ENCODE peak calls at places on chromosomes 12 and 14, in six cellular contexts. K is C1 segment of cervical spinal cord; R is activated CD4-positive, alpha-beta T cell treated with anti-CD3 and anti-CD28 coated beads, Interleukin-2, amount 50 U/mL, for 1 hour; M is NCI-H1417 treated with DMSO at 0.1 percent for 48 hours; H is cardiac muscle cell; X is COR-L47. D is an unnamed sample.

GRCh38 chr14:52918486-52918885 is 32.4 kb downstream of the FERMT2 start:
- DNase-seq in M (no peak), K (peak), R (no peak), X (no peak), H (peak), D (no peak)

GRCh38 chr12:8064131-8064530 is 2.0 kb downstream of the C3AR1 start:
- DNase-seq in X (no peak), H (no peak), R (no peak), K (no peak), M (no peak), D (no peak)

GRCh38 chr14:88695873-88696272 is 96.9 kb downstream of the EML5 start:
- DNase-seq in H (peak), K (no peak), R (no peak), X (no peak), M (no peak), D (no peak)

GRCh38 chr14:56211844-56212243 is 93.6 kb downstream of the PELI2 start:
- DNase-seq in M (no peak), K (peak), R (no peak), X (no peak), H (no peak), D (no peak)

GRCh38 chr14:100019156-100019882 is 45.9 kb upstream of the EVL start:
- DNase-seq in H (peak), M (no peak), X (no peak), R (no peak), K (no peak), D (no peak)

GRCh38 chr14:99157246-99157645 is 114.8 kb downstream of the BCL11B start:
- DNase-seq in K (no peak), R (no peak), X (no peak), M (no peak), H (no peak), D (no peak)

GRCh38 chr14:26867171-26867757 is 269.4 kb upstream of the NOVA1 start:
- DNase-seq in K (peak), H (no peak), X (no peak), R (no peak), M (peak), D (no peak)

GRCh38 chr12:69555461-69555860 is 29.8 kb upstream of the CCT2 start:
- DNase-seq in R (no peak), M (no peak), K (no peak), H (peak), X (no peak), D (no peak)

GRCh38 chr12:66623455-66623854 is 55.4 kb downstream of the GRIP1 start:
- DNase-seq in M (no peak), H (no peak), K (no peak), X (no peak), R (no peak), D (no peak)

GRCh38 chr12:52944683-52945388 is 4.1 kb upstream of the KRT18 start:
- DNase-seq in K (no peak), X (no peak), R (no peak), H (no peak), M (no peak), D (no peak)

GRCh38 chr14:54360667-54361066 is 36.1 kb upstream of the CDKN3 start:
- DNase-seq in X (no peak), H (no peak), M (no peak), R (no peak), K (no peak), D (no peak)

GRCh38 chr12:29066061-29066588 is 83.0 kb upstream of the FAR2 start:
- DNase-seq in X (no peak), R (no peak), M (no peak), H (peak), K (peak), D (no peak)

GRCh38 chr14:70692210-70692609 is 50.5 kb downstream of the TTC9 start:
- DNase-seq in H (no peak), M (no peak), R (no peak), X (no peak), K (no peak), D (no peak)

GRCh38 chr12:6311822-6312528 is 1.5 kb downstream of the PLEKHG6 start:
- DNase-seq in M (no peak), H (no peak), X (no peak), K (no peak), R (no peak), D (no peak)

GRCh38 chr12:67239061-67239460 is 30.1 kb upstream of the CAND1 start:
- DNase-seq in R (no peak), K (no peak), X (no peak), H (no peak), M (no peak), D (no peak)

GRCh38 chr12:47828008-47828966 is 8.6 kb upstream of the HDAC7 start:
- DNase-seq in K (no peak), R (no peak), M (no peak), H (no peak), X (no peak), D (no peak)

GRCh38 chr14:103739466-103739792 is 23.8 kb downstream of the ZFYVE21 start:
- DNase-seq in X (no peak), R (no peak), H (no peak), K (no peak), M (no peak), D (no peak)